ENCODE peak calls at places on chromosomes 16 and 17, in six cellular contexts. K, O, T, G, Q and W are unnamed samples.
A peak's percentile ranks its signal among the peaks of the same experiment; 100 is the strongest.

GRCh38 chr16:89784409-89784808 is 32.0 kb downstream of the FANCA start:
- DNase-seq in Q (no peak), T (no peak), K (no peak), G (no peak), O (no peak), W (no peak)

GRCh38 chr17:47850692-47851573 is at the start of gene SP6:
- DNase-seq in O (peak; percentile 91), G (peak; percentile 92), T (peak; percentile 55), Q (peak; percentile 46), K (peak; percentile 91), W (peak; percentile 73)

GRCh38 chr16:71524566-71525553 is 1.4 kb upstream of the CHST4 start:
- DNase-seq in G (no peak), Q (no peak), T (no peak), O (no peak), K (no peak), W (no peak)

GRCh38 chr16:2964416-2965223 is 545 bp downstream of the KREMEN2 start:
- DNase-seq in Q (no peak), T (peak; percentile 71), G (peak; percentile 68), O (peak; percentile 39), K (peak; percentile 88), W (peak; percentile 92)

GRCh38 chr16:324451-325334 is 27.8 kb downstream of the AXIN1 start:
- DNase-seq in T (no peak), K (no peak), O (no peak), G (peak; percentile 71), Q (no peak), W (peak; percentile 84)

GRCh38 chr16:58360041-58360634 is 32.1 kb upstream of the GINS3 start:
- DNase-seq in K (no peak), O (no peak), Q (no peak), T (no peak), G (no peak), W (no peak)

GRCh38 chr17:5706835-5707234 is 122.5 kb upstream of the NLRP1 start:
- DNase-seq in O (peak; percentile 45), G (peak; percentile 77), T (peak; percentile 73), K (peak; percentile 69), Q (peak; percentile 2), W (peak; percentile 72)

GRCh38 chr16:11586856-11587642 is at the start of gene LITAF:
- DNase-seq in T (peak; percentile 41), G (peak; percentile 82), K (peak; percentile 67), O (peak; percentile 78), Q (no peak), W (peak; percentile 93)

GRCh38 chr17:39183766-39184165 is 13.7 kb downstream of the CACNB1 start:
- DNase-seq in O (no peak), T (no peak), Q (no peak), K (no peak), G (no peak), W (no peak)

GRCh38 chr17:62968445-62968923 is 2.4 kb downstream of the TANC2 start:
- DNase-seq in O (peak; percentile 37), K (peak; percentile 98), G (peak; percentile 58), Q (peak; percentile 58), T (peak; percentile 16), W (peak; percentile 81)

GRCh38 chr17:59838196-59838911 is 54.4 kb downstream of the TUBD1 start:
- DNase-seq in O (no peak), K (no peak), G (peak; percentile 53), T (no peak), Q (no peak), W (no peak)

GRCh38 chr17:7110617-7111306 is 3.9 kb downstream of the ASGR2 start:
- DNase-seq in K (no peak), Q (no peak), G (no peak), T (no peak), O (no peak), W (no peak)

GRCh38 chr17:43125133-43125966 is at the start of gene BRCA1:
- DNase-seq in G (peak; percentile 97), T (peak; percentile 87), K (peak; percentile 100), O (peak; percentile 93), Q (peak; percentile 99), W (peak; percentile 98)

GRCh38 chr17:80116923-80117380 is 15.6 kb downstream of the GAA start:
- DNase-seq in O (no peak), G (peak; percentile 41), T (no peak), K (no peak), Q (no peak), W (no peak)

GRCh38 chr17:46866747-46867146 is 15.4 kb downstream of the WNT9B start:
- DNase-seq in Q (no peak), G (no peak), T (no peak), O (no peak), K (no peak), W (no peak)

DNA sequence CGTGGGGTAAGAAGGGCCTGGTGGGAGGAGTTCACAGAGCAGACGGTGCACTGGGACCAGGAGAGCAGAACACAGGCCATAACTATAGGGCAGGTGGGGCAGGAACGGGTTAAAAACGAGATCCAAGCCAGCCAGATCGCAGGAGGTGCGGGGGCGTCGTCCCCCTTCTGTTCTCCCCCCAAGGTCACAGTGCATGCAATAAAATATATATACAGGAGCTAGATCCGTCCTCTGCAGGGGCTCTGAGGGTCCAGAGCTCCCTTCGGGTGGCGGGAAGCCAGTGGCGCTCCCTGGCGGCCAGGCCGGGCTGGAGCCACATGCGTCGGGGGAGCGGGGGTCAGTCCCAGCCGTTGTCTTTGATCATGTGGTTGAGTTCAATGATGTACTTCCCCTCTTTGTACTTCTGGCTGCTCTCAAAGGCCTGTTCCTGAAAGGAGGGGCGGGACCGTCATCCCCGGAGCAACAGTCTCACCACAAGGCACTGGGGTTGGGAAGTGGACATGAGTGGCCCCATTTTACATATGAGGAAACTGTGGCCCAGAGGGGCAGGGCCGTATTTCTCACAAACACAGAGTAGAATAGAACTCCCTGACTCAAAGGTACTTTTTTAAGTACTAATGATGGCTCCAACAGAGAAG is 768 bp upstream of the TBX6 start:
- DNase-seq in O (peak; percentile 70), K (peak; percentile 96), Q (no peak), T (peak; percentile 76), G (peak; percentile 92), W (peak; percentile 94)
- TF ChIP-seq CTCF in O (no peak), K (peak; percentile 68), Q (no peak), T (peak; percentile 64), G (peak; percentile 71), W (peak; percentile 86)

GRCh38 chr17:36849871-36850348 is 87.4 kb upstream of the LHX1 start:
- DNase-seq in Q (no peak), G (no peak), T (no peak), K (peak; percentile 38), O (no peak), W (peak; percentile 56)
- TF ChIP-seq CTCF in Q (no peak), G (no peak), T (no peak), K (no peak), O (no peak), W (no peak)

GRCh38 chr17:58517378-58517927 is 3.0 kb upstream of the MTMR4 start:
- DNase-seq in G (no peak), O (no peak), T (no peak), Q (no peak), K (peak; percentile 70), W (no peak)

GRCh38 chr17:58517928-58518609 is 3.6 kb upstream of the MTMR4 start:
- DNase-seq in O (peak; percentile 99), Q (peak; percentile 100), K (peak; percentile 100), T (peak; percentile 99), G (peak; percentile 100), W (peak; percentile 96)

GRCh38 chr17:58521680-58522079 is 7.2 kb upstream of the MTMR4 start:
- DNase-seq in G (no peak), Q (no peak), K (no peak), O (no peak), T (no peak), W (no peak)

GRCh38 chr17:58516644-58517377 is 2.4 kb upstream of the MTMR4 start:
- DNase-seq in T (no peak), K (no peak), O (no peak), G (peak; percentile 85), Q (no peak), W (no peak)

DNA sequence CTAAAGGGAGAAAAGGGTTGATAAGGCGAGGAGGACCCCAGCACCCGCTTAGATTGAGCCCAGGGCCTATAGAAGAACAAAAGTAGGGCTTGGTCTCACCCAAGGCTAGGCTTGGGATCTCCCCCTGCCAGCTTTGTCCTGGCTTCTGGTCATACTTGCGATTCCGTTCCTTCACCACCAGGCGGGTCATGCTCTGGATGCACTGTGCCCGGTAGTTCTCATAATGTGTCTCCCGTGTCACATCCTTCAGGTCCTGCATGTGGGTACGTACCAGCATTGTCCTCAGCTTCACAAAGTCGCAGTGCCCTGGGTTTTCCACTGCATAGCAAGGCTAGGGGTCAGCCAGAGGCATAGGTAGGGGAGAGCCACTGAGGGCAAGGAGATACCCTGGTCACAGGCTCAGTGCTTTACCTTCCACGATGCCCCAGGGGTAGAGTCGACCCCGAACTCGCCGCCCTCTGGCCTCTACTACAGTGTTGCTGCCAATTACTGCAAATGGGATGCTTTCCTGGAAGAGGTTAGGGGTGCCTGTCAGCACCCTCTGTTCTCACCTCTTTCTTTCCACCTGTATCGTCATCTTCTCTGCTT is 6.5 kb upstream of the MTMR4 start:
- DNase-seq in Q (no peak), G (no peak), T (peak; percentile 51), K (no peak), O (no peak), W (no peak)
- TF ChIP-seq CTCF in Q (no peak), G (peak; percentile 52), T (peak; percentile 56), K (no peak), O (no peak), W (no peak)

GRCh38 chr16:56336711-56337110 is 88.6 kb downstream of the AMFR start:
- DNase-seq in T (no peak), Q (no peak), G (no peak), O (no peak), K (no peak), W (no peak)
- TF ChIP-seq CTCF in T (no peak), Q (no peak), G (no peak), O (no peak), K (no peak), W (no peak)

DNA sequence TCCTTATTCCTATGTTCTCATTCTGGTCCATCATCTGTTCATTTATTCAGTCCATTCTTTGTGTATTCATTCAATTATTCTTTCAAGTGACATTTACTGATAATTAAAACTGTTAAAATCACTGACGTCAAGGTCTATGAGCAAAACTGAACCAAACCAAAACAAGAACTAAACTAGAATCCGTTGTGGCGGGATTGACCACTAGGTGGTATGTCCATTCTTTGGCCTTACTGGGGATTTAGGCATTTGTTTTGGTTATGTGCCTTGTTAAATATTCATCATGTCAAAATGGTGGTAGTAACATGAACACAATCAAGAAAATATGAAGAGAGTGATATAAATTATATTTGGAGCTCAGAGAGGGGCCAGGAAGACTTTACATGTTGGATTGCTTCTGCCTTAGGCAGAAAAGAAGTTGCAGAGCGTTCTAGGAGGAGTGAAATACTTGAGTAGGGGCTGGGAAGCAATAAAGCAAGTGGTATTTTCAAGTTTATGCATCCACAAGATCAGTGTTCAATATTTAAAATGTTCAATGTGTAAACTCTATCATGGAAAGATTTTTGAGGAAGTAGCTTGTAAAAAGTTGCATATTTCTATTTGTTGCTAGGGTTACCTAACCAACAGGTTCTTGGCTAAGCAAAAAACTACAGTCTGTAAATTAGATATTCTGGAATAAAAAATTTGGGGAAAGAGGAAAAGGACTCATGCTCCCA is 129.0 kb downstream of the CDH13 start:
- DNase-seq in K (no peak), O (no peak), Q (no peak), T (no peak), G (no peak), W (no peak)
- TF ChIP-seq CTCF in K (peak; percentile 5), O (no peak), Q (peak; percentile 9), T (peak; percentile 46), G (no peak), W (no peak)

GRCh38 chr17:55965051-55965450 is 188.2 kb upstream of the ANKFN1 start:
- DNase-seq in O (no peak), Q (no peak), T (no peak), G (no peak), K (no peak), W (no peak)
- TF ChIP-seq CTCF in O (no peak), Q (no peak), T (no peak), G (no peak), K (no peak), W (no peak)

GRCh38 chr16:46689492-46690280 is at the start of gene ORC6:
- DNase-seq in K (peak; percentile 87), O (peak; percentile 98), Q (peak; percentile 90), G (peak; percentile 99), T (peak; percentile 96), W (peak; percentile 96)
- TF ChIP-seq CTCF in K (peak; percentile 38), O (no peak), Q (peak; percentile 63), G (peak; percentile 47), T (peak; percentile 60), W (peak; percentile 62)